ENCODE peak calls at places on chromosome 3, in ten cellular contexts. I is A549, C is transverse colon, S is breast epithelium, X is sigmoid colon, O is HCT116, A is body of pancreas, F is prostate gland, N is suprapubic skin, L is ovary. D is an unnamed sample.

GRCh38 chr3:98711426-98711825 is 51.7 kb upstream of the ST3GAL6 start:
- DNase-seq in I (no peak), C (no peak), S (no peak), X (no peak), O (no peak), A (no peak), F (no peak), N (no peak), L (no peak), D (no peak)

GRCh38 chr3:62636235-62636826 is 238.9 kb downstream of the CADPS start:
- DNase-seq in I (no peak), C (no peak), S (no peak), X (no peak), O (no peak), A (no peak), F (no peak), N (no peak), L (no peak), D (no peak)

GRCh38 chr3:108780235-108780634 is 23.0 kb upstream of the RETNLB start:
- DNase-seq in I (no peak), C (no peak), S (no peak), X (no peak), O (no peak), A (no peak), F (no peak), N (no peak), L (no peak), D (no peak)

GRCh38 chr3:139295040-139295439 is 48.8 kb upstream of the MRPS22 start:
- DNase-seq in I (no peak), C (no peak), S (no peak), X (no peak), O (no peak), A (no peak), F (no peak), N (no peak), L (no peak), D (no peak)

GRCh38 chr3:105537371-105538075 is 170.8 kb downstream of the ALCAM start:
- DNase-seq in I (no peak), C (no peak), S (no peak), X (no peak), O (no peak), A (no peak), F (no peak), N (no peak), L (no peak), D (no peak)

GRCh38 chr3:19972056-19972455 is 25.2 kb downstream of the RAB5A start:
- DNase-seq in I (no peak), C (no peak), S (no peak), X (no peak), O (no peak), A (no peak), F (no peak), N (no peak), L (no peak), D (no peak)

GRCh38 chr3:186930639-186931486 is 537 bp downstream of the ST6GAL1 start:
- DNase-seq in I (peak; percentile 23), C (peak; percentile 75), S (no peak), X (no peak), O (peak; percentile 42), A (peak; percentile 58), F (peak; percentile 54), N (peak; percentile 67), L (peak; percentile 39), D (peak; percentile 67)

GRCh38 chr3:183745300-183746098 is 47.9 kb downstream of the YEATS2 start:
- DNase-seq in I (no peak), C (no peak), S (no peak), X (no peak), O (no peak), A (no peak), F (no peak), N (no peak), L (no peak), D (no peak)

GRCh38 chr3:99351097-99351496 is 287.3 kb upstream of the COL8A1 start:
- DNase-seq in I (no peak), C (peak; percentile 8), S (no peak), X (no peak), O (no peak), A (no peak), F (no peak), N (no peak), L (no peak), D (no peak)

GRCh38 chr3:14989943-14990753 is 42.8 kb downstream of the NR2C2 start:
- DNase-seq in I (no peak), C (no peak), S (no peak), X (no peak), O (no peak), A (no peak), F (no peak), N (no peak), L (no peak), D (no peak)

GRCh38 chr3:16191591-16191990 is 17.1 kb downstream of the GALNT15 start:
- DNase-seq in I (no peak), C (no peak), S (no peak), X (no peak), O (no peak), A (no peak), F (no peak), N (no peak), L (peak; percentile 59), D (no peak)

GRCh38 chr3:127747751-127748521 is 74.4 kb downstream of the MGLL start:
- DNase-seq in I (peak; percentile 84), C (peak; percentile 71), S (no peak), X (peak; percentile 85), O (no peak), A (peak; percentile 76), F (peak; percentile 67), N (peak; percentile 91), L (no peak), D (peak; percentile 77)

GRCh38 chr3:58052373-58053273 is 44.4 kb downstream of the FLNB start:
- DNase-seq in I (peak; percentile 65), C (peak; percentile 78), S (peak; percentile 73), X (peak; percentile 94), O (peak; percentile 94), A (peak; percentile 79), F (peak; percentile 77), N (peak; percentile 88), L (peak; percentile 85), D (peak; percentile 78)

GRCh38 chr3:192273611-192274010 is 453.7 kb downstream of the FGF12 start:
- DNase-seq in I (no peak), C (no peak), S (no peak), X (no peak), O (no peak), A (peak; percentile 3), F (peak; percentile 48), N (no peak), L (no peak), D (no peak)

GRCh38 chr3:182327196-182327681 is 466.1 kb upstream of the ATP11B start:
- DNase-seq in I (no peak), C (no peak), S (no peak), X (no peak), O (no peak), A (no peak), F (no peak), N (no peak), L (no peak), D (no peak)

GRCh38 chr3:24472358-24472757 is 22.3 kb downstream of the THRB start:
- DNase-seq in I (no peak), C (no peak), S (no peak), X (no peak), O (peak; percentile 18), A (no peak), F (no peak), N (no peak), L (no peak), D (no peak)

GRCh38 chr3:59268170-59268569 is 218.3 kb upstream of the CFAP20DC start:
- DNase-seq in I (no peak), C (no peak), S (no peak), X (no peak), O (no peak), A (no peak), F (no peak), N (no peak), L (no peak), D (no peak)

GRCh38 chr3:172987268-172987667 is 153.8 kb downstream of the SPATA16 start:
- DNase-seq in I (no peak), C (no peak), S (no peak), X (no peak), O (peak; percentile 26), A (no peak), F (no peak), N (no peak), L (no peak), D (no peak)
- TF ChIP-seq CTCF in I (peak; percentile 25), C (no peak), S (no peak), X (no peak), O (peak; percentile 61), A (no peak), F (no peak), N (no peak), L (no peak), D (no peak)

DNA sequence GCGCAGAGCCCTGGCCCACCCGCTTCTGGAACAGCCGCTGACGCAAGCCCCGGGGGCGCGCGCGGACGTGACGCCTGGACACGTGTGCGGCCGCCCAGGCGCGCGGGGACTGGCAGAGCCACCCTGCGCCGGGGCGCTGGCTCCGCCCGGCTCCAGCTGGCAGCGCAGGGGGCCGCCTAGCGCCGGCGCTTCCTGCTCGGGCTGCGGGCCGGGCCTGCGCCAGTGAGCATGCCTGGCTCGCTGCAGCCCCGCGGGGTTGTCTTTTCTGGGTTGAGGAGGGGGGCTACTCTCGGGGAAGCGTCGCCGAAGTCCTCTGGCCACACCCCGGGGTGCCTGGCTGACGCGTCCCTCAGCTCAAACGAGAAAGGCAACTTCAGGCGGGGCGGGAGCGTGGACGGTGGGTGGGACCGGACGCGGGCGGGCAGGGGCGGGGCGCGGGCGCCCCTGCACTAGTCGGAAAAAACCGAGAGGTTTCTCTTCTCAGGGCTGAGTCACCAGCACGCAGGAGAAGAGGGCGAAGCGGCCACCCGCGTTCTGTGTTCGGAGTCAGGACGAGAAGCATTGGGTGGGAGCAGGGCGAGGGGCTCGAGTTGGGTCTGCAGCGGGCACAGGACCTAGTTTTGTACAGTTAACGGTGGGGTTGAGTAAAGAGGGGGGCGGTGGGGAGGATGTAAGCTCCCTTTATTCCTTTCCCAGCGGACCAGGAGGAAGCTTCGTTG is at the start of gene SIAH2:
- DNase-seq in I (peak; percentile 93), C (peak; percentile 95), S (peak; percentile 90), X (peak; percentile 96), O (peak; percentile 89), A (peak; percentile 94), F (peak; percentile 94), N (peak; percentile 95), L (peak; percentile 91), D (peak; percentile 93)
- TF ChIP-seq POLR2A in I (peak; percentile 94), C (peak; percentile 81), S (peak; percentile 54), X (no peak), O (peak; percentile 75), A (peak; percentile 96), F (peak; percentile 72), N (peak; percentile 96), L (peak; percentile 97), D (no peak)

GRCh38 chr3:152539191-152539764 is 270.5 kb downstream of the MBNL1 start:
- DNase-seq in I (no peak), C (no peak), S (no peak), X (no peak), O (no peak), A (no peak), F (no peak), N (no peak), L (no peak), D (no peak)
- TF ChIP-seq CTCF in I (no peak), C (peak; percentile 10), S (no peak), X (no peak), O (peak; percentile 31), A (no peak), F (no peak), N (no peak), L (no peak), D (no peak)

GRCh38 chr3:49217688-49218470 is 46.5 kb downstream of the KLHDC8B start:
- DNase-seq in I (no peak), C (peak; percentile 8), S (no peak), X (peak; percentile 81), O (no peak), A (peak; percentile 30), F (no peak), N (peak; percentile 67), L (peak; percentile 65), D (no peak)
- TF ChIP-seq POLR2A in I (no peak), C (no peak), S (no peak), X (no peak), O (no peak), A (no peak), F (no peak), N (no peak), L (no peak), D (no peak)